ENCODE peak calls at places on chromosomes 11 and 22, in six cellular contexts. Y is pancreas; O is esophagus squamous epithelium; H is activated CD4-positive, CD25-positive, alpha-beta regulatory T cell treated with anti-CD3 and anti-CD28 coated beads, Interleukin-2, amount 50 U/mL, for 72 hours; W is sigmoid colon; B is NCI-H2029 treated with DMSO at 0.1 percent for 48 hours. V is an unnamed sample.

GRCh38 chr11:127037001-127037400 is 36.4 kb upstream of the KIRREL3 start:
- DNase-seq in Y (no peak), B (no peak), W (no peak), O (no peak), H (no peak), V (no peak)

GRCh38 chr11:12123177-12123576 is 12.8 kb downstream of the MICAL2 start:
- DNase-seq in B (no peak), Y (no peak), W (no peak), H (no peak), O (no peak), V (no peak)

GRCh38 chr22:19047993-19048392 is 74.2 kb downstream of the DGCR2 start:
- DNase-seq in B (no peak), H (no peak), W (no peak), Y (no peak), O (no peak), V (no peak)

GRCh38 chr11:86802601-86803051 is 2.3 kb downstream of the PRSS23 start:
- DNase-seq in Y (peak; percentile 35), W (no peak), H (no peak), O (no peak), B (no peak), V (peak; percentile 56)

GRCh38 chr11:109241988-109242387 is 180.0 kb upstream of the C11orf87 start:
- DNase-seq in O (no peak), W (no peak), H (no peak), B (no peak), Y (no peak), V (no peak)

GRCh38 chr11:293293-293851 is 4.4 kb downstream of the PGGHG start:
- DNase-seq in Y (no peak), W (peak; percentile 61), H (no peak), O (no peak), B (no peak), V (no peak)

GRCh38 chr11:105673089-105673488 is 63.2 kb downstream of the GRIA4 start:
- DNase-seq in B (no peak), O (no peak), H (no peak), Y (peak; percentile 30), W (no peak), V (no peak)

GRCh38 chr11:45089251-45089650 is 57.2 kb upstream of the PRDM11 start:
- DNase-seq in Y (peak; percentile 82), H (no peak), B (no peak), O (no peak), W (peak; percentile 94), V (no peak)

GRCh38 chr11:38226684-38227083 is 1628.6 kb upstream of the RAG2 start:
- DNase-seq in Y (no peak), O (no peak), H (no peak), W (no peak), B (no peak), V (no peak)

GRCh38 chr11:13691296-13691899 is 22.9 kb downstream of the FAR1 start:
- DNase-seq in B (no peak), W (no peak), O (no peak), H (no peak), Y (no peak), V (no peak)

GRCh38 chr22:45125198-45125597 is 38.5 kb upstream of the NUP50 start:
- DNase-seq in W (no peak), H (no peak), Y (no peak), O (no peak), B (no peak), V (no peak)

GRCh38 chr11:8018742-8019631 is 31.9 kb downstream of the EIF3F start:
- DNase-seq in W (peak; percentile 93), O (no peak), Y (peak; percentile 64), H (peak; percentile 57), B (no peak), V (peak; percentile 34)

GRCh38 chr11:132790466-132790865 is 741.8 kb downstream of the OPCML start:
- DNase-seq in W (no peak), Y (no peak), O (no peak), B (no peak), H (no peak), V (no peak)

GRCh38 chr11:79121351-79121750 is 319.5 kb downstream of the TENM4 start:
- DNase-seq in B (peak; percentile 69), Y (no peak), O (no peak), W (no peak), H (no peak), V (peak; percentile 40)

GRCh38 chr11:15800121-15800800 is 556.1 kb downstream of the SOX6 start:
- DNase-seq in Y (no peak), W (no peak), B (no peak), H (no peak), O (no peak), V (no peak)

GRCh38 chr22:37260939-37261338 is 16.9 kb upstream of the RAC2 start:
- DNase-seq in Y (peak; percentile 55), B (peak; percentile 8), W (no peak), O (no peak), H (peak; percentile 65), V (peak; percentile 2)

GRCh38 chr11:12083380-12083779 is 27.0 kb upstream of the MICAL2 start:
- DNase-seq in O (no peak), W (no peak), H (no peak), Y (no peak), B (no peak), V (no peak)

GRCh38 chr22:42962295-42963230 is 52.4 kb downstream of the PACSIN2 start:
- DNase-seq in B (no peak), H (no peak), W (no peak), Y (no peak), O (no peak), V (no peak)

GRCh38 chr11:69024509-69024908 is 11.5 kb upstream of the MRGPRF start:
- DNase-seq in Y (no peak), W (no peak), B (no peak), O (no peak), H (no peak), V (no peak)

GRCh38 chr22:48574776-48575566 is 1252.7 kb downstream of the BRD1 start:
- DNase-seq in O (no peak), W (no peak), Y (peak; percentile 62), B (no peak), H (no peak), V (peak; percentile 41)

GRCh38 chr11:66228521-66228920 is 39.9 kb upstream of the RAB1B start:
- DNase-seq in O (no peak), Y (peak; percentile 48), H (no peak), W (no peak), B (no peak), V (no peak)

GRCh38 chr22:47095395-47096122 is 333.1 kb downstream of the TBC1D22A start:
- DNase-seq in O (no peak), H (no peak), W (no peak), Y (no peak), B (no peak), V (no peak)

V was measured in NCI-H510A treated with DMSO at 0.1 percent for 48 hours.